ENCODE peak calls at places on chromosomes 6 and 20, in eight cellular contexts. U, L, M, D, J, F, R and A are unnamed samples.

GRCh38 chr6:137086031-137086430 is 41.3 kb upstream of the IL20RA start:
- DNase-seq in L (no peak), F (no peak), U (no peak), M (no peak), J (no peak), D (no peak), R (no peak), A (no peak)

GRCh38 chr6:150271501-150272263 is 97.1 kb upstream of the IYD start:
- DNase-seq in R (no peak), D (no peak), M (no peak), U (no peak), L (peak; percentile 71), J (no peak), F (no peak), A (no peak)

GRCh38 chr20:9363673-9364072 is 150.7 kb upstream of the LAMP5 start:
- DNase-seq in F (no peak), U (no peak), L (peak; percentile 24), J (no peak), R (no peak), D (no peak), M (no peak), A (no peak)

GRCh38 chr6:131657630-131658111 is 20.6 kb downstream of the ENPP3 start:
- DNase-seq in F (no peak), J (peak; percentile 90), M (no peak), R (peak; percentile 92), L (peak; percentile 41), D (no peak), U (no peak), A (no peak)

GRCh38 chr20:56626367-56627121 is 2.6 kb upstream of the TFAP2C start:
- DNase-seq in L (no peak), R (peak; percentile 36), M (no peak), J (no peak), D (no peak), F (no peak), U (peak; percentile 50), A (no peak)

GRCh38 chr6:169536446-169537170 is 165.2 kb downstream of the WDR27 start:
- DNase-seq in U (no peak), L (peak; percentile 63), D (no peak), F (no peak), J (peak; percentile 55), R (peak; percentile 78), M (no peak), A (peak; percentile 48)

GRCh38 chr6:75023634-75024033 is 182.2 kb downstream of the COL12A1 start:
- DNase-seq in U (no peak), F (no peak), M (no peak), L (peak; percentile 28), J (no peak), R (no peak), D (no peak), A (no peak)

GRCh38 chr6:13765570-13765969 is 48.8 kb downstream of the MCUR1 start:
- DNase-seq in U (no peak), L (peak; percentile 22), M (no peak), D (no peak), F (no peak), J (peak; percentile 11), R (peak; percentile 16), A (no peak)

GRCh38 chr20:4445780-4446179 is 275.9 kb upstream of the PRND start:
- DNase-seq in F (no peak), M (no peak), L (no peak), D (no peak), J (no peak), U (no peak), R (peak; percentile 85), A (no peak)

GRCh38 chr6:25337004-25337403 is 57.8 kb downstream of the CARMIL1 start:
- DNase-seq in L (no peak), M (no peak), F (no peak), U (no peak), J (no peak), R (no peak), D (no peak), A (peak; percentile 35)

GRCh38 chr20:58309607-58310290 is at the start of gene RAB22A:
- DNase-seq in L (peak; percentile 68), F (peak; percentile 87), D (peak; percentile 77), M (peak; percentile 92), J (peak; percentile 57), R (peak; percentile 80), U (peak; percentile 58), A (peak; percentile 85)

DNA sequence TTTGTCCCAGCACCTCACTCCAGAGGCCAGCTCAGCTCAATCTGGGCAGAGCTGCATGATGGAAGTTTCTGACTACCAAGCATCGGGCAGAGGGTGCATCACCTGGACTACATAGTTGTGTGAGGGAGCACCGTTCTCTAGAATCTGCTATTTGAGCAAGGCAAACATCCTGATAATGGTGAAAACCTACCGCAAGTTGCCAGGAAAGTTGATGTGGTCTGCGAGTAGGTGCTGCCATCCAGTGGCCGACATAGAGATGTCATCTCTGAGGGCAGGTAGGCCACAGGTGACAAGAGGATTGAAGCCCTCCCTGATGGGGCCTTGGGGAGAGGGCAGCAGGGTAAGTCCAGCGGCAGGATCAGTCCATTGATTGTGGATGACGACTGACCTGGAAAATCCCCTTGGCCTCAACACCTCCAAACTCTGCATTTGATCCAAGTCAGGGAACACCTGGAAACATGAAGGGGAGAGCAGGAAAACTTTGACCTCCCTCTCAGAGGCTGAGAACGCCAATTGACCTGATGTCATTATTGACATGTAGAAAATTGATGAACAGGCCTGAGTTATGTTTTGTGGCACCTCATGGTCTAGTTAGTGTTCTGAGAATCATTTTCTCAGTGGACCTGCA is 3.9 kb upstream of the LPA start:
- DNase-seq in J (no peak), M (peak; percentile 62), R (no peak), F (no peak), L (peak; percentile 12), U (peak; percentile 8), D (no peak), A (no peak)
- TF ChIP-seq CTCF in J (peak; percentile 42), M (peak; percentile 70), R (no peak), F (no peak), L (peak; percentile 77), U (peak; percentile 40), D (peak; percentile 16), A (no peak)

DNA sequence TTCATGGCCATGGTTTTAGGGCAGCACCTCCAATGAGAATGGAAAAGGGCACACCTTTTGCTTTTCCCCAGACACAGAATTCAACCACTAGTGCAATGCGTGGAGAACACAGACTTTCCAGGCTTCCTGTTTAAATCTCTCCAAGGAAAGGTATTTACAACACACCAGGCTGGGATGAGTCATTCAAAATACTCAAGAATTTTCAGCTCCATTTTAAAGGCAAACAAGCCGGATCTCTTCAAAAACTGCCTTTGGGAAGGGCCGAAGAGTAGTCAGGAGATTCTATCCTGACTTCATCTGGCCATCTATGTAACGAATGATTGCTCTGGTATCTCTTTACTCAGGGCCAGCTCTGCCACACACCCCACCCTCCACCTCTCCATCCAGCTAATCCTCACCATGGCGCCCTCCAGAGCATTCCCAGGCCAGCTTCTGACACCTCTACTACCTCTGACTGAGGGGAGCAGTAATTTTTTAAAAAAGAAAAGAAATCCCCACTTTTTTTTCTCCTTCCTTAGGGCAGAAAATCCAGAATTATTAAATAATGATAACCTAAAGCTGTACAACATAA is 254.6 kb downstream of the LY86 start:
- DNase-seq in F (no peak), D (no peak), J (peak; percentile 26), M (no peak), U (peak; percentile 10), R (peak; percentile 2), L (peak; percentile 59), A (peak; percentile 59)
- TF ChIP-seq CTCF in F (no peak), D (no peak), J (no peak), M (no peak), U (no peak), R (no peak), L (no peak), A (no peak)

GRCh38 chr6:152642578-152643375 is 5.6 kb upstream of the SYNE1 start:
- DNase-seq in R (peak; percentile 67), L (peak; percentile 56), J (peak; percentile 57), D (peak; percentile 73), M (peak; percentile 89), U (peak; percentile 18), F (peak; percentile 71), A (peak; percentile 73)
- TF ChIP-seq CTCF in R (peak; percentile 70), L (peak; percentile 68), J (peak; percentile 66), D (peak; percentile 78), M (peak; percentile 76), U (peak; percentile 60), F (no peak), A (peak; percentile 69)

GRCh38 chr6:151294561-151295101 is 54.9 kb downstream of the AKAP12 start:
- DNase-seq in M (no peak), J (no peak), F (no peak), L (no peak), D (no peak), U (no peak), R (no peak), A (no peak)

GRCh38 chr6:151289399-151290007 is 49.7 kb downstream of the AKAP12 start:
- DNase-seq in J (no peak), U (no peak), L (no peak), M (peak; percentile 16), F (no peak), D (no peak), R (no peak), A (peak; percentile 58)

GRCh38 chr6:151293621-151294020 is 53.9 kb downstream of the AKAP12 start:
- DNase-seq in U (no peak), F (no peak), D (no peak), M (no peak), J (no peak), R (no peak), L (no peak), A (no peak)

GRCh38 chr6:151291145-151292055 is 51.6 kb downstream of the AKAP12 start:
- DNase-seq in D (peak; percentile 34), U (no peak), F (peak; percentile 71), L (no peak), J (no peak), M (no peak), R (peak; percentile 40), A (peak; percentile 96)

GRCh38 chr6:151292974-151293373 is 53.2 kb downstream of the AKAP12 start:
- DNase-seq in R (peak; percentile 38), M (no peak), J (no peak), F (no peak), D (no peak), U (no peak), L (no peak), A (peak; percentile 80)
- TF ChIP-seq CTCF in R (no peak), M (no peak), J (no peak), F (no peak), D (no peak), U (no peak), L (no peak), A (no peak)

GRCh38 chr20:41357424-41358163 is 9.0 kb downstream of the EMILIN3 start:
- DNase-seq in L (no peak), U (no peak), R (no peak), D (no peak), M (no peak), J (no peak), F (no peak), A (no peak)
- TF ChIP-seq CTCF in L (no peak), U (no peak), R (no peak), D (no peak), M (peak; percentile 13), J (peak; percentile 48), F (no peak), A (no peak)